ENCODE peak calls at places on chromosomes 11 and 22, in nine cellular contexts. W is left lung; P is cardiac fibroblast; L is GM04504; O is stimulated activated CD4-positive, alpha-beta T cell treated with anti-CD3 and anti-CD28 coated beads, Interleukin-2, amount 100 ng/mL, for 24 hours; B is AG04450; J is cardiac septum; T is AG09319; E is HTR-8/SVneo. N is an unnamed sample.
A peak's percentile ranks its signal among the peaks of the same experiment; 100 is the strongest.

GRCh38 chr11:69449320-69450063 is 32.0 kb upstream of the LINC01488 start:
- DNase-seq in W (peak; percentile 63), P (peak; percentile 58), L (peak; percentile 35), O (no peak), B (no peak), J (peak; percentile 87), T (no peak), E (peak; percentile 59), N (no peak)

GRCh38 chr11:73176145-73176891 is 34.2 kb upstream of the FCHSD2 start:
- DNase-seq in W (peak; percentile 24), P (no peak), L (no peak), O (no peak), B (no peak), J (no peak), T (no peak), E (no peak), N (no peak)

GRCh38 chr11:68214173-68215086 is 1.3 kb upstream of the KMT5B start:
- DNase-seq in W (peak; percentile 46), P (no peak), L (no peak), O (no peak), B (no peak), J (no peak), T (no peak), E (peak; percentile 34), N (no peak)

GRCh38 chr11:975824-976223 is 50.2 kb downstream of the AP2A2 start:
- DNase-seq in W (no peak), P (peak; percentile 59), L (peak; percentile 3), O (no peak), B (peak; percentile 4), J (no peak), T (no peak), E (peak; percentile 12), N (no peak)

GRCh38 chr11:64206457-64207246 is at the start of gene FERMT3:
- DNase-seq in W (peak; percentile 85), P (no peak), L (no peak), O (peak; percentile 75), B (no peak), J (peak; percentile 89), T (no peak), E (no peak), N (no peak)

GRCh38 chr22:38455530-38456271 is 702 bp upstream of the KCNJ4 start:
- DNase-seq in W (no peak), P (peak; percentile 45), L (no peak), O (no peak), B (no peak), J (no peak), T (no peak), E (peak; percentile 41), N (no peak)

GRCh38 chr22:46686221-46686872 is 51.7 kb downstream of the CERK start:
- DNase-seq in W (no peak), P (no peak), L (no peak), O (no peak), B (no peak), J (no peak), T (no peak), E (no peak), N (no peak)

GRCh38 chr11:3105791-3106735 is 48.8 kb upstream of the CARS1 start:
- DNase-seq in W (no peak), P (no peak), L (no peak), O (no peak), B (no peak), J (no peak), T (no peak), E (no peak), N (no peak)

GRCh38 chr11:17601206-17602075 is 54.4 kb downstream of the OTOG start:
- DNase-seq in W (no peak), P (no peak), L (no peak), O (peak; percentile 8), B (no peak), J (no peak), T (no peak), E (peak; percentile 35), N (no peak)

GRCh38 chr22:36383110-36383581 is 4.6 kb downstream of the MYH9 start:
- DNase-seq in W (no peak), P (peak; percentile 51), L (peak; percentile 66), O (peak; percentile 66), B (peak; percentile 75), J (no peak), T (no peak), E (no peak), N (no peak)

GRCh38 chr11:44746894-44747293 is 20.1 kb downstream of the TSPAN18 start:
- DNase-seq in W (no peak), P (no peak), L (no peak), O (no peak), B (no peak), J (peak; percentile 85), T (no peak), E (no peak), N (no peak)

GRCh38 chr11:9859491-9860305 is 195.8 kb downstream of the SWAP70 start:
- DNase-seq in W (no peak), P (peak; percentile 24), L (peak; percentile 40), O (no peak), B (no peak), J (no peak), T (no peak), E (no peak), N (no peak)

GRCh38 chr22:49667236-49667635 is 160.4 kb downstream of the BRD1 start:
- DNase-seq in W (no peak), P (peak; percentile 1), L (no peak), O (no peak), B (no peak), J (no peak), T (no peak), E (no peak), N (no peak)

GRCh38 chr11:45859661-45860140 is 12.4 kb downstream of the CRY2 start:
- DNase-seq in W (peak; percentile 93), P (peak; percentile 99), L (peak; percentile 99), O (no peak), B (peak; percentile 99), J (peak; percentile 94), T (peak; percentile 99), E (no peak), N (no peak)

GRCh38 chr11:95520765-95521542 is 268.6 kb downstream of the FAM76B start:
- DNase-seq in W (no peak), P (peak; percentile 30), L (no peak), O (no peak), B (no peak), J (no peak), T (no peak), E (no peak), N (no peak)

GRCh38 chr11:34792814-34793241 is 123.4 kb downstream of the APIP start:
- DNase-seq in W (no peak), P (no peak), L (no peak), O (no peak), B (no peak), J (no peak), T (no peak), E (no peak), N (no peak)

GRCh38 chr22:37549704-37550059 is 10.6 kb upstream of the CDC42EP1 start:
- DNase-seq in W (peak; percentile 69), P (peak; percentile 88), L (no peak), O (no peak), B (no peak), J (no peak), T (no peak), E (no peak), N (no peak)

GRCh38 chr11:68020575-68020974 is 9.9 kb upstream of the NDUFS8 start:
- DNase-seq in W (peak; percentile 71), P (peak; percentile 53), L (no peak), O (no peak), B (no peak), J (no peak), T (no peak), E (no peak), N (no peak)

GRCh38 chr11:19076744-19077589 is 16.4 kb upstream of the MRGPRX2 start:
- DNase-seq in W (no peak), P (peak; percentile 56), L (no peak), O (peak; percentile 72), B (no peak), J (no peak), T (no peak), E (peak; percentile 53), N (no peak)

GRCh38 chr11:2257023-2257700 is 13.2 kb downstream of the ASCL2 start:
- DNase-seq in W (no peak), P (no peak), L (no peak), O (no peak), B (no peak), J (peak; percentile 73), T (no peak), E (no peak), N (no peak)

GRCh38 chr22:50059185-50059880 is 1.2 kb upstream of the TTLL8 start:
- DNase-seq in W (no peak), P (peak; percentile 58), L (no peak), O (no peak), B (no peak), J (no peak), T (no peak), E (peak; percentile 18), N (no peak)

GRCh38 chr11:80214413-80214812 is 773.6 kb upstream of the TENM4 start:
- DNase-seq in W (no peak), P (no peak), L (no peak), O (no peak), B (no peak), J (no peak), T (no peak), E (no peak), N (no peak)

GRCh38 chr22:49119551-49119952 is 708.1 kb downstream of the BRD1 start:
- DNase-seq in W (no peak), P (no peak), L (no peak), O (no peak), B (no peak), J (no peak), T (no peak), E (no peak), N (no peak)

GRCh38 chr11:81005595-81005994 is 1564.8 kb upstream of the TENM4 start:
- DNase-seq in W (no peak), P (peak; percentile 76), L (peak; percentile 24), O (no peak), B (peak; percentile 63), J (no peak), T (no peak), E (peak; percentile 8), N (peak; percentile 91)

GRCh38 chr11:67029146-67029545 is 6.2 kb downstream of the SYT12 start:
- DNase-seq in W (no peak), P (peak; percentile 53), L (no peak), O (no peak), B (no peak), J (no peak), T (no peak), E (no peak), N (no peak)

GRCh38 chr22:48307941-48308340 is 1519.7 kb downstream of the BRD1 start:
- DNase-seq in W (no peak), P (no peak), L (no peak), O (no peak), B (no peak), J (peak; percentile 51), T (no peak), E (no peak), N (no peak)

GRCh38 chr11:100576044-100577021 is 110.8 kb upstream of the ARHGAP42 start:
- DNase-seq in W (no peak), P (peak; percentile 75), L (no peak), O (no peak), B (no peak), J (no peak), T (no peak), E (peak; percentile 51), N (peak; percentile 80)

GRCh38 chr22:41524283-41524682 is 20.0 kb downstream of the POLR3H start:
- DNase-seq in W (no peak), P (peak; percentile 46), L (no peak), O (no peak), B (peak; percentile 50), J (no peak), T (peak; percentile 23), E (no peak), N (no peak)

GRCh38 chr11:28849053-28849452 is 740.9 kb downstream of the METTL15 start:
- DNase-seq in W (no peak), P (no peak), L (no peak), O (no peak), B (no peak), J (no peak), T (no peak), E (no peak), N (no peak)

GRCh38 chr22:42915980-42916765 is 59.1 kb upstream of the ARFGAP3 start:
- DNase-seq in W (no peak), P (no peak), L (no peak), O (no peak), B (no peak), J (no peak), T (no peak), E (no peak), N (no peak)

GRCh38 chr11:71222318-71223080 is 29.9 kb downstream of the SHANK2 start:
- DNase-seq in W (peak; percentile 19), P (no peak), L (no peak), O (no peak), B (no peak), J (peak; percentile 67), T (no peak), E (no peak), N (no peak)